ENCODE peak calls at places on chromosome 5, in five cellular contexts. M is heart left ventricle, L is A549, F is HCT116, D is left ventricle myocardium inferior. B is an unnamed sample.

GRCh38 chr5:150066901-150067396 is 19.4 kb downstream of the CSF1R start:
- DNase-seq in M (no peak), L (no peak), F (no peak), D (no peak), B (peak; percentile 49)

GRCh38 chr5:61200582-61201155 is 38.4 kb upstream of the SMIM15 start:
- DNase-seq in M (no peak), L (no peak), F (no peak), D (no peak), B (no peak)

GRCh38 chr5:26572486-26572885 is 465.9 kb downstream of the CDH9 start:
- DNase-seq in M (no peak), L (no peak), F (no peak), D (no peak), B (no peak)

GRCh38 chr5:159933531-159934485 is 17.5 kb downstream of the ADRA1B start:
- DNase-seq in M (no peak), L (no peak), F (no peak), D (no peak), B (no peak)

GRCh38 chr5:176816791-176817272 is 6.5 kb downstream of the UNC5A start:
- DNase-seq in M (no peak), L (no peak), F (no peak), D (no peak), B (no peak)

GRCh38 chr5:35884125-35884788 is 27.6 kb downstream of the IL7R start:
- DNase-seq in M (no peak), L (no peak), F (no peak), D (no peak), B (no peak)

GRCh38 chr5:12848709-12849108 is 944.5 kb upstream of the CTNND2 start:
- DNase-seq in M (no peak), L (no peak), F (no peak), D (no peak), B (no peak)

GRCh38 chr5:125609011-125609410 is 814.2 kb upstream of the GRAMD2B start:
- DNase-seq in M (no peak), L (no peak), F (no peak), D (no peak), B (no peak)

GRCh38 chr5:158152151-158152550 is 293.2 kb upstream of the CLINT1 start:
- DNase-seq in M (no peak), L (no peak), F (no peak), D (no peak), B (no peak)

GRCh38 chr5:158153508-158153907 is 294.6 kb upstream of the CLINT1 start:
- DNase-seq in M (no peak), L (no peak), F (no peak), D (no peak), B (no peak)

GRCh38 chr5:158155087-158155486 is 296.1 kb upstream of the CLINT1 start:
- DNase-seq in M (no peak), L (no peak), F (no peak), D (no peak), B (no peak)

GRCh38 chr5:158155811-158156495 is 297.0 kb upstream of the CLINT1 start:
- DNase-seq in M (no peak), L (no peak), F (no peak), D (no peak), B (no peak)

DNA sequence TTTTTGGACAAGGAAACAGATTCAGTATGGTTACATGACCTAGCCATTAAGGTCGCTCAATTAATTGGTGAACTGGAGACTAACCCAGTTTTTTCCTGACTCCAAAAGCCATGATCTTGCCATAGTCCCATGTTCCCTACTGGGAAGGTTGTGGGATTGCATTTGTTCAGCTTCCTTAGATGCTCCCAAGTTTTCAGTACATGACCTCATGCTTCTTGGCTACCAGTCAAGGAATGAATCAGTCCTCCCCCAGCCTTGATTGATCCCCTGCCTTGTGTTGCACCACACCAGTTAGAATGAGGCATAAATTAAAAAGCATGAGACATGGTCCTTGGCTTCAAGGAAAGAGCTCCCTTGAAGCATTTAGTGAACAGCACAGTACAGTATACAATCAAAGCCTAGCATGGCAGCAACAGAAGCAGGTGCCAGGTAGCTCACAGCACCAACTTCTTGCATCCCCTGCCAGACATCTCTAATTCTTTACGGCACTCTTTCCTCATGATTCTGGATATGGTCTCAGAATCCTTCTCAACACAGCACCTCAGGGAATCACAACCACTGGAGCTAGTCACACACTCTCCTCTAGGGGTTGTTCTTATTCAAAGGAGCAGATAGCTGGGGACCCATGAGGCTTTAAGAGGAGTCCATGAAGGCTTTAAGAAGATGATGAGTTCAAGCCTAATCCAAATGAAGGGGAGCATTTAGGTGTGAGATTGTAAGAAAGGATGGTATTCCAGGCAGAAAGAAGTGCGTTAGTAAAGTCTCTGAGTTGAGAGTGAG is 295.5 kb upstream of the CLINT1 start:
- DNase-seq in M (no peak), L (no peak), F (no peak), D (no peak), B (no peak)
- H3K4me3 ChIP-seq in M (no peak overlapping the region), L (no peak overlapping the region), F (no peak overlapping the region), D (no peak overlapping the region), B (no peak overlapping the region)

GRCh38 chr5:68479524-68479923 is 264.0 kb downstream of the PIK3R1 start:
- DNase-seq in M (no peak), L (no peak), F (no peak), D (peak; percentile 22), B (no peak)

GRCh38 chr5:68484307-68485068 is 268.9 kb downstream of the PIK3R1 start:
- DNase-seq in M (no peak), L (no peak), F (no peak), D (no peak), B (no peak)

GRCh38 chr5:68478306-68479091 is 262.9 kb downstream of the PIK3R1 start:
- DNase-seq in M (no peak), L (no peak), F (no peak), D (no peak), B (no peak)

GRCh38 chr5:68480385-68480940 is 264.9 kb downstream of the PIK3R1 start:
- DNase-seq in M (no peak), L (no peak), F (no peak), D (no peak), B (no peak)

DNA sequence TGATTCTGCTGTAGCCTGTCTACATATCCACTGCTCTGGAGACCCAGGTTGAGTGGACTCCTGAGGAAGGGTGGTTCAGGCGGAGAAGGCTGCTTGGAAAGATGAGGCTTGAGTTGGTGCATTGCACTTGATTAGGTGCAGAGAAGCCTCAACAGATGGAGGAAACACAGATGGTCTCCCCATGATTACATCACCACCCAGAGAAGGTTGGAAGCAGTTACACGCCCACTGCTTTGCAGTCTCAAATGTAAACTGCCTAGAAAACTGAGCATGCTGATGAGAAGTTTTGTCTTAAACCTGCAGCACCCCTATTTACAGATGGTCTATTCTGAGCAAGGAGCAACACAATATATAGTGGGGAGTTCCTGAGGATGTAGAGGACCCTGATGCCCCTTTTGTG is 266.6 kb downstream of the PIK3R1 start:
- DNase-seq in M (no peak), L (no peak), F (no peak), D (no peak), B (no peak)
- H3K9me3 ChIP-seq in M (no peaks in the 10 kb centered on the region), L (peaks cover 2% of the 10 kb centered on the region), F (no peaks in the 10 kb centered on the region), D (peaks cover 7% of the 10 kb centered on the region), B (no peaks in the 10 kb centered on the region)

DNA sequence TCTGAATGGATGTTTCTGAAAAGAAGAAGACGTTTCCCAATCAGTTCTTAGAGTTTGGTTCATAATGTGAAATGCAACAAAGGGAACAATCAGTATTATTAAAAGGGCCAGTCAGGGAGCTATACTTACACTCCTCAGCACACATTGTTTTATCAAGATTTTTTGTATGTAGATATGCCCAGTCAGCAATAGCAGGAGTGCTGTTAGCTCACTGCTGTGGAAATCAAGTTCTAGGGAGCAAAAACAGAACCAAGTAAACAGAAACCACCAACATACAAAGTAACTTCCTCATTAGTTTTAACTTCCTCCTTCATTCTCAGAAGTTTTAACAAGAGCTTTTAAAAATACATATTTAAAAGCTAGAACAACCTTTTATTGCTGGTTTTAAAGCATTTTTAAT is 178.7 kb downstream of the ADAMTS12 start:
- DNase-seq in M (no peak), L (no peak), F (no peak), D (no peak), B (no peak)
- H3K27ac ChIP-seq in M (no peak overlapping the region), L (no peak overlapping the region), F (no peak overlapping the region), D (peak overlapping the region; percentile 4), B (no peak overlapping the region)

GRCh38 chr5:114362197-114362976 is 517 bp downstream of the KCNN2 start:
- DNase-seq in M (no peak), L (peak; percentile 6), F (no peak), D (peak; percentile 16), B (no peak)

GRCh38 chr5:114362977-114363721 is 1.3 kb downstream of the KCNN2 start:
- DNase-seq in M (peak; percentile 61), L (no peak), F (no peak), D (no peak), B (peak; percentile 47)

GRCh38 chr5:114360816-114361723 is 800 bp upstream of the KCNN2 start:
- DNase-seq in M (peak; percentile 64), L (peak; percentile 7), F (no peak), D (peak; percentile 22), B (peak; percentile 51)

GRCh38 chr5:114361724-114362196 is at the start of gene KCNN2:
- DNase-seq in M (peak; percentile 87), L (peak; percentile 45), F (no peak), D (peak; percentile 83), B (peak; percentile 77)

DNA sequence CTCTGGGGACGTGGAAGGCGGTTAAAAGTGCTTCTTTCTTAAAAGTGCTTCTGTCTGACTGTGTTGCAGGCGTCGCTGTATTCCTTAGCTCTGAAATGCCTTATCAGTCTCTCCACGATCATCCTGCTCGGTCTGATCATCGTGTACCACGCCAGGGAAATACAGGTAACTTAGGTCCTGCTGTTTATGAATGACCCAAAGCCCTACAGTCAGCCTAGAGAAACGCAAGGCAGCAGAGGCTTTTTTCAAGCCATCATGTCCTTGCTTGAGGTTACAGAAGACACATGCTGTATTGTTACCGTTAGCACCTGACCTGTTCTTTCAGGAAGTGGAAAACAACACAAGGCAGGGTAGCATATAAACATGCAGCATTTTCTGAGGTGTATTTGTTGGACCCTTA is 2.0 kb downstream of the KCNN2 start:
- DNase-seq in M (no peak), L (no peak), F (no peak), D (no peak), B (no peak)
- H3K4me3 ChIP-seq in M (no peak overlapping the region), L (no peak overlapping the region), F (no peak overlapping the region), D (peak overlapping the region; percentile 80), B (peak overlapping the region; percentile 86)

DNA sequence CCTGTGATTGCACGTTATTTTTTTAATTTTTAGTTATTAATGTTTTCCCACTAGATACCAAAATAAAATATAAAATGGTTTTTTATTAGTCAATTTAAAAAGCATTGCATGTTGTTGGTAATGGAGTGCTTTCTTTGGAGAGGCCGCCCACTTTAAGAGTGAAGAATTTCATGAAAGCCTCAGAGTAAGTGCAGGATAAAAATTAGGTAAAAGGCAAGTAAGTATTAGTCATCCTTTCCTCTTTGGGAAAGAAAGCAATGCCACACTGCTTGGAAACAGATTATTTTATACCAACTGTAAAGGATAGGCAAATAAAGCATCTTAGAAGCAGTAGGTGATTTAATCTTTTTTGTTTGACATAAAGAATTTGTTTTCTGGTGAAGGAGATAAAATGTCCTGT is 62.9 kb downstream of the HSD17B4 start:
- DNase-seq in M (no peak), L (no peak), F (no peak), D (no peak), B (no peak)
- H3K9me3 ChIP-seq in M (no peaks in the 10 kb centered on the region), L (no peaks in the 10 kb centered on the region), F (no peaks in the 10 kb centered on the region), D (peaks cover under 1% of the 10 kb centered on the region), B (no peaks in the 10 kb centered on the region)

GRCh38 chr5:132424167-132424935 is 54.8 kb downstream of the SLC22A5 start:
- DNase-seq in M (no peak), L (no peak), F (no peak), D (no peak), B (no peak)
- H3K27ac ChIP-seq in M (peak overlapping the region; percentile 98), L (peak overlapping the region; percentile 84), F (no peak overlapping the region), D (peak overlapping the region; percentile 99), B (peak overlapping the region; percentile 82)